ENCODE peak calls at places on chromosomes 12 and 14, in seven cellular contexts. Z is mammary epithelial cell, C is SJSA1, R is esophagus muscularis mucosa, G is anterior cingulate cortex, V is kidney tubule cell, S is posterior vena cava. H is an unnamed sample.

GRCh38 chr14:58298880-58299664 is 717 bp downstream of the ARID4A start:
- DNase-seq in S (peak; percentile 83), R (no peak), C (peak; percentile 1), Z (no peak), V (peak; percentile 13), G (no peak), H (no peak)

GRCh38 chr14:96038558-96038919 is 623 bp upstream of the C14orf132 start:
- DNase-seq in C (no peak), Z (peak; percentile 25), G (no peak), V (no peak), R (no peak), S (no peak), H (peak; percentile 70)

GRCh38 chr12:89405626-89406342 is 53.5 kb upstream of the DUSP6 start:
- DNase-seq in Z (no peak), C (no peak), R (peak; percentile 37), S (no peak), G (no peak), V (no peak), H (no peak)

GRCh38 chr14:35341454-35342159 is 49.4 kb downstream of the PSMA6 start:
- DNase-seq in Z (peak; percentile 90), V (peak; percentile 93), G (peak; percentile 90), R (peak; percentile 98), C (peak; percentile 81), S (peak; percentile 97), H (no peak)

GRCh38 chr12:57850924-57851323 is 4.4 kb upstream of the CTDSP2 start:
- DNase-seq in S (no peak), V (no peak), C (no peak), G (no peak), R (no peak), Z (no peak), H (no peak)

GRCh38 chr14:55881577-55882241 is 236.5 kb upstream of the PELI2 start:
- DNase-seq in Z (no peak), S (no peak), C (peak; percentile 43), R (peak; percentile 77), G (no peak), V (peak; percentile 44), H (no peak)

GRCh38 chr12:64665506-64665905 is 55.2 kb downstream of the RASSF3 start:
- DNase-seq in C (no peak), V (no peak), S (no peak), R (no peak), G (no peak), Z (no peak), H (no peak)

GRCh38 chr12:39378346-39378745 is 64.6 kb downstream of the KIF21A start:
- DNase-seq in R (no peak), Z (no peak), S (no peak), G (no peak), V (no peak), C (no peak), H (no peak)

GRCh38 chr12:131860472-131861260 is 32.5 kb downstream of the MMP17 start:
- DNase-seq in S (peak; percentile 88), R (no peak), C (peak; percentile 90), Z (peak; percentile 37), G (no peak), V (peak; percentile 79), H (peak; percentile 64)

GRCh38 chr12:130799051-130799450 is 40.0 kb downstream of the STX2 start:
- DNase-seq in Z (no peak), C (no peak), G (no peak), R (no peak), V (peak; percentile 23), S (no peak), H (no peak)

GRCh38 chr14:105290598-105291356 is 10.0 kb downstream of the BRF1 start:
- DNase-seq in S (no peak), C (no peak), G (no peak), Z (no peak), R (no peak), V (peak; percentile 17), H (no peak)

GRCh38 chr12:90023207-90023870 is 314.7 kb upstream of the ATP2B1 start:
- DNase-seq in V (no peak), S (no peak), R (no peak), Z (no peak), C (no peak), G (no peak), H (no peak)

GRCh38 chr14:99055816-99056215 is 216.2 kb downstream of the BCL11B start:
- DNase-seq in V (no peak), Z (no peak), R (no peak), C (no peak), S (no peak), G (no peak), H (no peak)

GRCh38 chr12:65495233-65495632 is 216.8 kb downstream of the MSRB3 start:
- DNase-seq in V (peak; percentile 96), Z (peak; percentile 64), S (no peak), G (no peak), C (peak; percentile 81), R (no peak), H (no peak)

GRCh38 chr14:51006781-51007211 is 62.5 kb upstream of the PYGL start:
- DNase-seq in C (no peak), V (peak; percentile 81), S (no peak), R (no peak), Z (peak; percentile 85), G (peak; percentile 46), H (no peak)

GRCh38 chr12:106508966-106509365 is 73.8 kb upstream of the RFX4 start:
- DNase-seq in R (no peak), S (no peak), C (no peak), V (no peak), G (no peak), Z (no peak), H (no peak)

GRCh38 chr14:36055681-36056225 is 120.8 kb downstream of the PTCSC3 start:
- DNase-seq in V (peak; percentile 39), G (no peak), S (no peak), R (peak; percentile 60), C (peak; percentile 65), Z (no peak), H (no peak)

GRCh38 chr12:57883700-57884099 is 37.2 kb upstream of the CTDSP2 start:
- DNase-seq in C (no peak), Z (no peak), V (no peak), G (no peak), S (no peak), R (no peak), H (no peak)

GRCh38 chr12:29782821-29783772 is 645 bp downstream of the TMTC1 start:
- DNase-seq in C (no peak), R (no peak), G (no peak), Z (peak; percentile 53), V (peak; percentile 2), S (peak; percentile 89), H (no peak)

GRCh38 chr12:60394680-60395079 is 798.9 kb downstream of the SLC16A7 start:
- DNase-seq in G (no peak), C (no peak), V (peak; percentile 37), R (no peak), Z (peak; percentile 79), S (no peak), H (no peak)

GRCh38 chr14:24813819-24814259 is 179.8 kb upstream of the GZMB start:
- DNase-seq in V (no peak), C (no peak), R (peak; percentile 72), S (no peak), Z (no peak), G (no peak), H (no peak)

GRCh38 chr14:71725802-71726638 is 206.2 kb upstream of the RGS6 start:
- DNase-seq in R (no peak), V (peak; percentile 13), G (no peak), C (no peak), S (no peak), Z (peak; percentile 70), H (no peak)

H was measured in NCI-H748 treated with DMSO at 0.1 percent for 48 hours.